ENCODE peak calls at places on chromosomes 1 and 21, in nine cellular contexts. K is neural progenitor cell; W is activated B cell treated with CpG ODN at 0.5 μM for 24 hours; D is activated CD8-positive, alpha-beta memory T cell treated with anti-CD3 and anti-CD28 coated beads, Interleukin-2, amount 50 U/mL, for 48 hours; C is GM19239; A is CD4-positive, alpha-beta memory T cell; Q is ACHN; O is IMR-90; X is HFF-Myc. T is an unnamed sample.

GRCh38 chr1:203480084-203480483 is 4.5 kb downstream of the PRELP start:
- DNase-seq in K (no peak), W (no peak), D (no peak), C (no peak), A (no peak), Q (no peak), O (peak), X (no peak), T (no peak)

GRCh38 chr1:31549807-31550620 is 26.3 kb upstream of the TINAGL1 start:
- DNase-seq in K (no peak), W (no peak), D (no peak), C (no peak), A (no peak), Q (no peak), O (no peak), X (no peak), T (peak)

GRCh38 chr1:164498792-164499191 is 60.2 kb upstream of the PBX1 start:
- DNase-seq in K (no peak), W (no peak), D (no peak), C (no peak), A (no peak), Q (no peak), O (no peak), X (no peak), T (no peak)

GRCh38 chr1:226046240-226046639 is 16.3 kb upstream of the H3-3A start:
- DNase-seq in K (no peak), W (no peak), D (no peak), C (no peak), A (no peak), Q (peak), O (peak), X (no peak), T (no peak)

GRCh38 chr1:58107943-58108342 is 438.6 kb downstream of the OMA1 start:
- DNase-seq in K (no peak), W (no peak), D (no peak), C (no peak), A (no peak), Q (no peak), O (no peak), X (no peak), T (peak)

GRCh38 chr1:100955322-100955721 is 59.4 kb downstream of the SLC30A7 start:
- DNase-seq in K (peak), W (no peak), D (no peak), C (no peak), A (no peak), Q (no peak), O (peak), X (peak), T (no peak)

GRCh38 chr1:54461731-54462596 is 55.8 kb upstream of the SSBP3 start:
- DNase-seq in K (no peak), W (no peak), D (peak), C (no peak), A (no peak), Q (no peak), O (no peak), X (no peak), T (no peak)

GRCh38 chr1:119587328-119587727 is 60.7 kb downstream of the ZNF697 start:
- DNase-seq in K (no peak), W (no peak), D (no peak), C (no peak), A (no peak), Q (no peak), O (no peak), X (peak), T (no peak)

GRCh38 chr1:9758559-9759121 is 65.1 kb downstream of the CLSTN1 start:
- DNase-seq in K (no peak), W (no peak), D (no peak), C (no peak), A (no peak), Q (no peak), O (no peak), X (no peak), T (no peak)

GRCh38 chr1:169326644-169327316 is 40.8 kb downstream of the NME7 start:
- DNase-seq in K (no peak), W (no peak), D (no peak), C (no peak), A (no peak), Q (peak), O (peak), X (no peak), T (peak)

GRCh38 chr1:229582011-229582694 is 23.6 kb upstream of the ABCB10 start:
- DNase-seq in K (no peak), W (no peak), D (no peak), C (no peak), A (no peak), Q (no peak), O (peak), X (no peak), T (no peak)

GRCh38 chr21:16633851-16634521 is 878.9 kb upstream of the CXADR start:
- DNase-seq in K (no peak), W (no peak), D (no peak), C (no peak), A (no peak), Q (no peak), O (no peak), X (no peak), T (no peak)

GRCh38 chr1:178066904-178067531 is 26.9 kb upstream of the RASAL2 start:
- DNase-seq in K (no peak), W (no peak), D (no peak), C (no peak), A (no peak), Q (no peak), O (no peak), X (no peak), T (peak)

GRCh38 chr1:98827041-98827440 is 165.5 kb downstream of the SNX7 start:
- DNase-seq in K (no peak), W (no peak), D (no peak), C (no peak), A (no peak), Q (no peak), O (no peak), X (no peak), T (no peak)

GRCh38 chr1:54882483-54882882 is 4.5 kb downstream of the DHCR24 start:
- DNase-seq in K (no peak), W (no peak), D (no peak), C (no peak), A (no peak), Q (no peak), O (peak), X (no peak), T (no peak)

GRCh38 chr1:235583511-235584001 is 66.0 kb downstream of the GNG4 start:
- DNase-seq in K (no peak), W (no peak), D (no peak), C (no peak), A (no peak), Q (no peak), O (no peak), X (no peak), T (no peak)

GRCh38 chr1:213661346-213661745 is 326.4 kb upstream of the PROX1 start:
- DNase-seq in K (no peak), W (no peak), D (no peak), C (no peak), A (no peak), Q (no peak), O (no peak), X (no peak), T (no peak)

GRCh38 chr1:30384286-30385245 is 338.8 kb downstream of the MATN1 start:
- DNase-seq in K (no peak), W (no peak), D (no peak), C (no peak), A (no peak), Q (no peak), O (no peak), X (no peak), T (no peak)